ENCODE peak calls at places on chromosomes 5 and 9, in five cellular contexts. O is activated CD4-positive, alpha-beta T cell treated with anti-CD3 and anti-CD28 coated beads, Interleukin-2, amount 50 U/mL, for 4 hours; S is NCI-H1436; Z is body of pancreas; U is astrocyte of the spinal cord. T is an unnamed sample.

GRCh38 chr5:2206244-2207108 is 323.8 kb upstream of the IRX4 start:
- DNase-seq in O (no peak), S (no peak), Z (no peak), U (no peak), T (no peak)

GRCh38 chr9:72902268-72902667 is 50.6 kb downstream of the ALDH1A1 start:
- DNase-seq in O (no peak), S (no peak), Z (no peak), U (no peak), T (no peak)

GRCh38 chr5:40066616-40067015 is 613.1 kb upstream of the PTGER4 start:
- DNase-seq in O (no peak), S (no peak), Z (no peak), U (no peak), T (no peak)

GRCh38 chr5:68086443-68086842 is 129.1 kb upstream of the PIK3R1 start:
- DNase-seq in O (no peak), S (no peak), Z (no peak), U (no peak), T (no peak)

GRCh38 chr9:132818588-132818987 is 59.5 kb downstream of the AK8 start:
- DNase-seq in O (no peak), S (no peak), Z (no peak), U (no peak), T (no peak)

GRCh38 chr5:139574641-139575312 is 13.6 kb downstream of the UBE2D2 start:
- DNase-seq in O (no peak), S (peak), Z (no peak), U (peak), T (peak)

GRCh38 chr5:117177302-117177701 is 602.7 kb upstream of the SEMA6A start:
- DNase-seq in O (no peak), S (no peak), Z (no peak), U (no peak), T (no peak)

GRCh38 chr9:69461084-69461483 is 136.1 kb downstream of the ENTREP1 start:
- DNase-seq in O (no peak), S (no peak), Z (no peak), U (no peak), T (no peak)

GRCh38 chr9:37026936-37027581 is 7.0 kb downstream of the PAX5 start:
- DNase-seq in O (no peak), S (no peak), Z (no peak), U (no peak), T (no peak)

GRCh38 chr5:32274548-32275420 is 38.0 kb downstream of the MTMR12 start:
- DNase-seq in O (no peak), S (no peak), Z (no peak), U (peak), T (no peak)

GRCh38 chr9:84781431-84781830 is 111.9 kb downstream of the NTRK2 start:
- DNase-seq in O (no peak), S (no peak), Z (no peak), U (peak), T (no peak)

GRCh38 chr9:99594056-99594780 is 227.5 kb upstream of the NR4A3 start:
- DNase-seq in O (no peak), S (no peak), Z (no peak), U (no peak), T (no peak)

T was measured in HCEC 1CT.